ENCODE peak calls at places on chromosome 14, in seven cellular contexts. Z is left lung; N is K562; L is right cardiac atrium; F is body of pancreas; T is hepatocyte; R is effector memory CD4-positive, alpha-beta T cell. C is an unnamed sample.

GRCh38 chr14:66369157-66369706 is 116.9 kb upstream of the CCDC196 start:
- DNase-seq in Z (no peak), N (no peak), L (no peak), F (no peak), T (peak), R (no peak), C (peak)

GRCh38 chr14:105931808-105932483 is 405.6 kb downstream of the TMEM121 start:
- DNase-seq in Z (peak), N (peak), L (no peak), F (no peak), T (no peak), R (no peak), C (no peak)

GRCh38 chr14:43244142-43244625 is 1262.9 kb downstream of the FSCB start:
- DNase-seq in Z (no peak), N (no peak), L (no peak), F (no peak), T (no peak), R (no peak), C (no peak)

GRCh38 chr14:25026476-25027137 is 23.3 kb downstream of the STXBP6 start:
- DNase-seq in Z (no peak), N (no peak), L (no peak), F (no peak), T (no peak), R (no peak), C (no peak)

GRCh38 chr14:30180219-30180618 is 252.6 kb upstream of the PRKD1 start:
- DNase-seq in Z (no peak), N (no peak), L (no peak), F (no peak), T (no peak), R (no peak), C (no peak)

GRCh38 chr14:96363751-96364336 is 518 bp downstream of the GSKIP start:
- DNase-seq in Z (peak), N (peak), L (peak), F (peak), T (peak), R (no peak), C (peak)

GRCh38 chr14:104194716-104195115 is 56.3 kb downstream of the KIF26A start:
- DNase-seq in Z (no peak), N (no peak), L (no peak), F (no peak), T (no peak), R (no peak), C (no peak)

GRCh38 chr14:104206281-104206904 is 68.0 kb downstream of the KIF26A start:
- DNase-seq in Z (peak), N (no peak), L (no peak), F (no peak), T (peak), R (no peak), C (peak)

GRCh38 chr14:69712637-69713088 is 54.3 kb upstream of the SRSF5 start:
- DNase-seq in Z (peak), N (no peak), L (peak), F (peak), T (no peak), R (no peak), C (peak)

GRCh38 chr14:70086685-70087379 is 101.9 kb downstream of the SLC8A3 start:
- DNase-seq in Z (no peak), N (peak), L (no peak), F (no peak), T (peak), R (no peak), C (peak)

GRCh38 chr14:42028607-42029006 is 421.9 kb downstream of the LRFN5 start:
- DNase-seq in Z (no peak), N (no peak), L (no peak), F (no peak), T (no peak), R (no peak), C (no peak)

GRCh38 chr14:31843361-31844091 is 233.6 kb upstream of the ARHGAP5 start:
- DNase-seq in Z (no peak), N (no peak), L (no peak), F (no peak), T (no peak), R (no peak), C (peak)

GRCh38 chr14:73759183-73759713 is 45.1 kb upstream of the PNMA1 start:
- DNase-seq in Z (peak), N (peak), L (peak), F (peak), T (peak), R (peak), C (peak)

GRCh38 chr14:21711360-21711961 is 37.8 kb upstream of the OR4E1 start:
- DNase-seq in Z (no peak), N (peak), L (no peak), F (peak), T (peak), R (no peak), C (peak)

GRCh38 chr14:91365552-91365951 is 52.1 kb downstream of the CCDC88C start:
- DNase-seq in Z (no peak), N (no peak), L (no peak), F (no peak), T (no peak), R (no peak), C (no peak)

GRCh38 chr14:105411017-105411941 is 8.3 kb upstream of the MTA1 start:
- DNase-seq in Z (no peak), N (peak), L (peak), F (peak), T (peak), R (no peak), C (peak)

GRCh38 chr14:99024926-99025325 is 247.1 kb downstream of the BCL11B start:
- DNase-seq in Z (no peak), N (no peak), L (no peak), F (no peak), T (no peak), R (no peak), C (no peak)

GRCh38 chr14:39107624-39108023 is 4.6 kb upstream of the SEC23A start:
- DNase-seq in Z (no peak), N (peak), L (no peak), F (no peak), T (peak), R (no peak), C (peak)

GRCh38 chr14:65290830-65291229 is 121.7 kb upstream of the FUT8 start:
- DNase-seq in Z (no peak), N (no peak), L (no peak), F (no peak), T (no peak), R (no peak), C (no peak)

GRCh38 chr14:60064491-60065072 is 27.1 kb upstream of the PCNX4 start:
- DNase-seq in Z (no peak), N (peak), L (no peak), F (no peak), T (peak), R (no peak), C (peak)

GRCh38 chr14:50335989-50336391 is 23.9 kb downstream of the DMAC2L start:
- DNase-seq in Z (no peak), N (peak), L (peak), F (peak), T (no peak), R (no peak), C (no peak)

GRCh38 chr14:43539210-43539609 is 967.9 kb downstream of the FSCB start:
- DNase-seq in Z (no peak), N (no peak), L (no peak), F (peak), T (peak), R (no peak), C (no peak)

GRCh38 chr14:61104358-61104757 is 123.3 kb downstream of the SLC38A6 start:
- DNase-seq in Z (no peak), N (peak), L (no peak), F (no peak), T (no peak), R (no peak), C (no peak)

GRCh38 chr14:72574687-72575086 is 319.2 kb downstream of the DPF3 start:
- DNase-seq in Z (no peak), N (no peak), L (no peak), F (no peak), T (no peak), R (no peak), C (no peak)

GRCh38 chr14:103854822-103855733 is 7.7 kb upstream of the PPP1R13B start:
- DNase-seq in Z (peak), N (peak), L (peak), F (peak), T (peak), R (no peak), C (no peak)

GRCh38 chr14:100680439-100681051 is 46.1 kb upstream of the DLK1 start:
- DNase-seq in Z (no peak), N (peak), L (no peak), F (no peak), T (peak), R (no peak), C (no peak)

GRCh38 chr14:66070542-66071319 is 415.4 kb upstream of the CCDC196 start:
- DNase-seq in Z (no peak), N (peak), L (no peak), F (peak), T (peak), R (peak), C (peak)

GRCh38 chr14:100329233-100330006 is 6.3 kb downstream of the SLC25A47 start:
- DNase-seq in Z (no peak), N (no peak), L (no peak), F (no peak), T (no peak), R (no peak), C (no peak)

GRCh38 chr14:51513281-51513680 is 138.4 kb upstream of the FRMD6 start:
- DNase-seq in Z (no peak), N (no peak), L (no peak), F (no peak), T (no peak), R (no peak), C (no peak)

GRCh38 chr14:97282210-97282609 is 485.0 kb downstream of the VRK1 start:
- DNase-seq in Z (no peak), N (no peak), L (no peak), F (no peak), T (no peak), R (no peak), C (no peak)

GRCh38 chr14:51564986-51565604 is 86.6 kb upstream of the FRMD6 start:
- DNase-seq in Z (no peak), N (no peak), L (no peak), F (no peak), T (peak), R (no peak), C (no peak)

GRCh38 chr14:104314251-104314941 is 176.0 kb downstream of the KIF26A start:
- DNase-seq in Z (peak), N (no peak), L (no peak), F (peak), T (no peak), R (no peak), C (no peak)

DNA sequence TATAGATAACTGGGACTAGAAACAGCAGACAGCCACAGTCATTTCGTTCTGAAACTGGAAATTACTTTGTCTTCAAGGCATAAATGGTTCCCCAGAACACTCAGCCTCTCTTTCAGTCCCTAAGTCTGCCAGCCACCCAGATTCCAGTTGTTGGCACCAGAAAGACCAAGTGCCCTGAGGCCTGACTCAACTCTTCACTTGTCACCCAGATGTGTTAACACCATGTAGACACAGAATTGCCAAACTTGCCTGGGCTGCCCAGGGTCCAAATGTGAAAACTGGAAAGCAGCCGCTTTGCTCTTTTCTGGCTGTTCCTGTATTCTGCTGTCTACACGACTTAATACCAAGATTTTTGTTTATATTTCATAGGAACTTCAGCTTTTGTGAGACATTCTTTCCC is 3.0 kb upstream of the LGALS3 start:
- DNase-seq in Z (no peak), N (no peak), L (peak), F (no peak), T (no peak), R (no peak), C (no peak)
- H3K27ac ChIP-seq in Z (peak), N (no peak), L (peak), F (no peak), T (peak), R (no peak), C (peak)

GRCh38 chr14:33570717-33571058 is 380.2 kb downstream of the EGLN3 start:
- DNase-seq in Z (no peak), N (peak), L (no peak), F (no peak), T (no peak), R (no peak), C (no peak)
- H3K27ac ChIP-seq in Z (no peak), N (no peak), L (no peak), F (no peak), T (no peak), R (no peak), C (no peak)

GRCh38 chr14:71399057-71399487 is 491.8 kb downstream of the PCNX1 start:
- DNase-seq in Z (no peak), N (no peak), L (no peak), F (no peak), T (no peak), R (no peak), C (peak)
- H3K27ac ChIP-seq in Z (peak), N (no peak), L (peak), F (peak), T (no peak), R (peak), C (peak)

GRCh38 chr14:75442166-75442565 is 14.3 kb downstream of the JDP2 start:
- DNase-seq in Z (no peak), N (no peak), L (no peak), F (no peak), T (no peak), R (no peak), C (no peak)
- H3K27ac ChIP-seq in Z (peak), N (peak), L (peak), F (peak), T (no peak), R (no peak), C (no peak)

GRCh38 chr14:93034671-93034994 is 81.1 kb downstream of the ITPK1 start:
- DNase-seq in Z (no peak), N (no peak), L (no peak), F (no peak), T (no peak), R (no peak), C (no peak)

GRCh38 chr14:93037354-93037753 is 78.4 kb downstream of the ITPK1 start:
- DNase-seq in Z (no peak), N (no peak), L (no peak), F (no peak), T (no peak), R (no peak), C (peak)

GRCh38 chr14:93035917-93036651 is 79.6 kb downstream of the ITPK1 start:
- DNase-seq in Z (no peak), N (peak), L (peak), F (no peak), T (peak), R (no peak), C (no peak)

GRCh38 chr14:93035585-93035916 is 80.2 kb downstream of the ITPK1 start:
- DNase-seq in Z (no peak), N (no peak), L (no peak), F (no peak), T (no peak), R (no peak), C (no peak)

DNA sequence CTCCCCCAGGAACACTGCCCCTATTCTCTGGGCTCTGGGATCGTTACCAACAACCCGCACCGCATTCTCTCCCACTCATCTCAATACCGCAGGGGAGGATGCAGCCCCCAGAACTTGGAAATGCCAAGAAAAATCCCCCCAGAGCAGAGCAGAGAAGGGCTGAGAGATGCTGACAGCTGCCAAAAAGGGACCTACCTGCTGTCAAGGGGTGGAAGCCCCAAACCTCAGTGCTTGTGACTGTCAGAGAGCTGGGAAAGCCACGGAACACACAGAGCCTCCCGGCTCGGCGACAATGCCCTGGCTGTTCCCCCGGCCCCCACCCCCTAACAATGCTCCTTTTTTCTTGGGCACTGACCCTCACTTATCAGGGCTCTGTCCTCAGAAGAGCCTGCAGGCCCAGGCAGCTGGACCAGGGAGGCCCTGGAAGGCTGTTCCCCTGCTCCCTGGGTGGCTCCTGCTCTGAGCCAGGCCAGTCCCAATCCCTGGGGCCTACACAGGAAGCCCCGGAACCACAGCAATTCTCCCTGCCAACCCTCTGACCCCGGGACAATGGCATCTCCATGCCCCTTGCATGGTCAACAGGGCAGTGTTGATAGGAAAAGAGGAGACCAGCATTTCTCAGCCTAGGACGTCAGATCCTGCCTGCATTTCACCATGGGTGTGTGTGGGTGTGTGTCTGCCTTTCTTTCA is 78.9 kb downstream of the ITPK1 start:
- DNase-seq in Z (no peak), N (no peak), L (no peak), F (no peak), T (no peak), R (no peak), C (no peak)
- H3K27ac ChIP-seq in Z (no peak), N (no peak), L (peak), F (peak), T (peak), R (no peak), C (peak)

GRCh38 chr14:58907803-58908202 is 270.0 kb downstream of the DACT1 start:
- DNase-seq in Z (no peak), N (no peak), L (no peak), F (no peak), T (no peak), R (no peak), C (no peak)
- H3K27ac ChIP-seq in Z (no peak), N (no peak), L (no peak), F (no peak), T (no peak), R (no peak), C (no peak)

DNA sequence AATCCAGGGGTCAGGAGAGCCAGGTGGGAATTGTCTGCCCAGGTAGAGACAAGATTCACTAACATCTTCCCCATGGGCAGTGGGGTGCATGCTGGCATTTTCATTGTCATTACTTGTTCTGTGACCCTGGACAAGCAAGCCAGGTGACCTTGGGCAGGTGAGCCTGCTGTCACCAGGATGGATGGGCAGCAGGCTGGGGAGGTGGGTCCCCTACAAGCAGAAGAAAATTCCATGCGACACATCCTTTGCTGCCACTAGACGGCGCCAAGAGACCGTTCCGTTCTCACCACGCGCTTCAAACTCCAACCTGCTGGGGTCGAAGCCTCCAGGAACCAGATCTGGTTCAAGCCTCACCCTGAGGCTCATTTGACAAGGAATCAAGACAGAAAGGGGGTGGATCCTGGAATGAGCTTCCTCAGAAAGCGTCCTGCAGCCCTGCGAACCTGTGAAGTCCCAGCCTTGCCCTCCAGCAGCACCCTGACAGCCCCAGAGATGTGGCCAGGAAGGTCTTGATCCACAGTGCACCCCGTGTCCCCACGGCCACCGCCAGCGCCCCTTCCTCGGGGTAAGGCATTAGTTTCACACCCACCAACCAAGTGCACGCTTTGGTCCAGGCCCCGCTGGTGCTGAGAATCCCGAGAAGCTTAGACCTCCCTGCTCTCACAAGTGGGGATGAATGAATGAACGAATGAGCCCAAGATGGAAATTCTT is 3.2 kb upstream of the DYNC1H1 start:
- DNase-seq in Z (peak), N (peak), L (peak), F (peak), T (peak), R (peak), C (peak)
- H3K27ac ChIP-seq in Z (no peak), N (no peak), L (no peak), F (no peak), T (no peak), R (no peak), C (no peak)

GRCh38 chr14:22733829-22734228 is 32.7 kb upstream of the OXA1L start:
- DNase-seq in Z (no peak), N (no peak), L (no peak), F (no peak), T (no peak), R (no peak), C (no peak)

GRCh38 chr14:22739423-22739822 is 27.1 kb upstream of the OXA1L start:
- DNase-seq in Z (no peak), N (no peak), L (no peak), F (no peak), T (no peak), R (no peak), C (no peak)

GRCh38 chr14:22737052-22737451 is 29.4 kb upstream of the OXA1L start:
- DNase-seq in Z (no peak), N (no peak), L (no peak), F (no peak), T (no peak), R (no peak), C (peak)

GRCh38 chr14:22740020-22740419 is 26.5 kb upstream of the OXA1L start:
- DNase-seq in Z (no peak), N (no peak), L (no peak), F (no peak), T (no peak), R (no peak), C (no peak)

DNA sequence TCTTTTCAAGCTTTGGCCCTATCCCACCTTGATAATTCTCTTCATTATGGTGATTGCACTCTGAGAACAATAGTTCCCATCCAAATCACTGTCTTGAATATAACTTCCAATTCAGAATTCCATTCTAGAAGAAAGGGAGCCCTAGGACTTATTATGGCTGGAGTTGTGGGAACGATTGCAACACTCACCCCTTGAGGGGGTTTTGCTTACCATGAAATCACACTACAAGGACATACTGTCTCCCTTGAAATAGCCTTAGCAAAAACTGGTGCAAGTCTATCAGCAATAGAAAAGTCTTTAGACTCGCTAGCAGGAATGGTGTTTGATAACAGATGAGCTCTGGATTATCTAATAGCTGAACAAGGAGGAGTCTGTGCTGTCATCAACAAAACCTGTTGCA is 31.4 kb upstream of the OXA1L start:
- DNase-seq in Z (no peak), N (no peak), L (no peak), F (no peak), T (no peak), R (no peak), C (no peak)
- H3K27ac ChIP-seq in Z (no peak), N (no peak), L (no peak), F (no peak), T (no peak), R (no peak), C (no peak)

GRCh38 chr14:68569546-68569908 is 223.3 kb downstream of the ZFP36L1 start:
- DNase-seq in Z (peak), N (no peak), L (no peak), F (no peak), T (no peak), R (no peak), C (no peak)
- H3K27ac ChIP-seq in Z (peak), N (no peak), L (peak), F (peak), T (peak), R (no peak), C (no peak)